ENCODE peak calls at places on chromosome 21, in seven cellular contexts. B is kidney, P is right lobe of liver, Q is vagina, F is pancreas, X is AG04450, L is spleen. D is an unnamed sample.

GRCh38 chr21:26982767-26983166 is 15.9 kb upstream of the ADAMTS5 start:
- DNase-seq in P (no peak), Q (no peak), X (no peak), F (no peak), B (no peak), L (no peak), D (no peak)

GRCh38 chr21:33642896-33643657 is 776 bp downstream of the ITSN1 start:
- DNase-seq in X (no peak), P (peak), L (peak), F (peak), Q (no peak), B (peak), D (peak)

GRCh38 chr21:45322960-45323461 is 35.3 kb upstream of the POFUT2 start:
- DNase-seq in F (peak), X (no peak), Q (no peak), P (peak), L (peak), B (peak), D (peak)

GRCh38 chr21:41816583-41817165 is 49.8 kb upstream of the RIPK4 start:
- DNase-seq in Q (no peak), P (peak), B (no peak), L (peak), F (peak), X (no peak), D (peak)

GRCh38 chr21:27570306-27570868 is 603.5 kb upstream of the ADAMTS5 start:
- DNase-seq in P (no peak), B (peak), Q (no peak), L (no peak), F (no peak), X (peak), D (no peak)

GRCh38 chr21:25369524-25370300 is 237.6 kb downstream of the MRPL39 start:
- DNase-seq in F (no peak), L (no peak), Q (no peak), P (no peak), X (no peak), B (no peak), D (no peak)

GRCh38 chr21:36164427-36164784 is 7.8 kb downstream of the DOP1B start:
- DNase-seq in X (no peak), Q (no peak), P (no peak), F (peak), L (no peak), B (no peak), D (no peak)

GRCh38 chr21:38310619-38311018 is 53.8 kb downstream of the KCNJ15 start:
- DNase-seq in B (no peak), Q (no peak), P (no peak), X (no peak), L (no peak), F (no peak), D (no peak)

GRCh38 chr21:44482581-44483287 is 27.4 kb downstream of the LRRC3 start:
- DNase-seq in X (no peak), Q (no peak), L (peak), P (peak), B (no peak), F (no peak), D (no peak)

GRCh38 chr21:44423941-44424607 is 31.2 kb upstream of the LRRC3 start:
- DNase-seq in X (no peak), P (peak), F (peak), Q (no peak), B (peak), L (peak), D (peak)

GRCh38 chr21:15759469-15759868 is 29.7 kb downstream of the USP25 start:
- DNase-seq in X (no peak), P (no peak), B (no peak), L (no peak), Q (no peak), F (no peak), D (no peak)

GRCh38 chr21:37166733-37167132 is 93.7 kb downstream of the TTC3 start:
- DNase-seq in P (no peak), L (no peak), B (no peak), Q (no peak), X (no peak), F (no peak), D (no peak)

GRCh38 chr21:37119421-37120218 is 46.6 kb downstream of the TTC3 start:
- DNase-seq in P (no peak), B (no peak), Q (no peak), X (no peak), F (no peak), L (no peak), D (no peak)

GRCh38 chr21:46661211-46661625 is 25.7 kb downstream of the PRMT2 start:
- DNase-seq in F (peak), Q (no peak), X (peak), L (no peak), B (peak), P (no peak), D (peak)

GRCh38 chr21:44836666-44837471 is 19.0 kb upstream of the SUMO3 start:
- DNase-seq in P (peak), L (peak), X (no peak), B (peak), Q (no peak), F (no peak), D (no peak)

GRCh38 chr21:25850126-25850831 is 115.5 kb downstream of the GABPA start:
- DNase-seq in F (no peak), Q (no peak), L (no peak), P (no peak), B (no peak), X (no peak), D (no peak)

GRCh38 chr21:36799869-36800268 is 101.0 kb downstream of the SIM2 start:
- DNase-seq in L (no peak), Q (no peak), B (no peak), X (no peak), F (no peak), P (no peak), D (no peak)

GRCh38 chr21:16180613-16181012 is 450.8 kb downstream of the USP25 start:
- DNase-seq in Q (no peak), F (no peak), L (no peak), P (no peak), X (no peak), B (no peak), D (no peak)

GRCh38 chr21:41783476-41784150 is 16.8 kb upstream of the RIPK4 start:
- DNase-seq in P (no peak), B (no peak), Q (no peak), F (no peak), X (no peak), L (no peak), D (no peak)

GRCh38 chr21:31660134-31660565 is 657 bp downstream of the SOD1 start:
- DNase-seq in F (no peak), B (peak), L (no peak), Q (no peak), X (no peak), P (no peak), D (no peak)

GRCh38 chr21:38159355-38159754 is 97.4 kb upstream of the KCNJ15 start:
- DNase-seq in L (no peak), B (no peak), X (peak), P (no peak), Q (no peak), F (peak), D (peak)

DNA sequence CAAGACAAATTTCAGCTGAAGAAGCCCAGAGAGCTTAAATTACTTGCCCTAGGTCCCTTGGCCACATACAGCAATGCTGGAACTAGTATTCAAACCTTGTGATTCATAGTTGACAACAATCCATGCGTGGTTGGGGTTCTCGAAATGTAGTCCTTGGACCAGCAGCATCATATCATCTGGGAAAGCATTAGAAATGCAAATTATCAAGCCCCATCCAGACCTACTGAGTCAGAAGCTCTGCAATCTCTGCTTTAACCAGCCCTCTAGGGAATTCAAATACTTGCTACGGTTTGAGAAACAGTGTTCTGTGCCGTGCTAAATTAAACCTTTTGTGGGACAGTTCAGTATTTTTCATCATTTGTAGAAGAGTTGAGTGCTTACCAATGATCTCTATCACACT is 65.1 kb downstream of the CLIC6 start:
- DNase-seq in X (no peak), L (no peak), B (no peak), P (no peak), Q (no peak), F (no peak), D (no peak)
- H3K27ac ChIP-seq in X (no peak), L (no peak), B (no peak), P (no peak), Q (no peak), F (no peak), D (no peak)

DNA sequence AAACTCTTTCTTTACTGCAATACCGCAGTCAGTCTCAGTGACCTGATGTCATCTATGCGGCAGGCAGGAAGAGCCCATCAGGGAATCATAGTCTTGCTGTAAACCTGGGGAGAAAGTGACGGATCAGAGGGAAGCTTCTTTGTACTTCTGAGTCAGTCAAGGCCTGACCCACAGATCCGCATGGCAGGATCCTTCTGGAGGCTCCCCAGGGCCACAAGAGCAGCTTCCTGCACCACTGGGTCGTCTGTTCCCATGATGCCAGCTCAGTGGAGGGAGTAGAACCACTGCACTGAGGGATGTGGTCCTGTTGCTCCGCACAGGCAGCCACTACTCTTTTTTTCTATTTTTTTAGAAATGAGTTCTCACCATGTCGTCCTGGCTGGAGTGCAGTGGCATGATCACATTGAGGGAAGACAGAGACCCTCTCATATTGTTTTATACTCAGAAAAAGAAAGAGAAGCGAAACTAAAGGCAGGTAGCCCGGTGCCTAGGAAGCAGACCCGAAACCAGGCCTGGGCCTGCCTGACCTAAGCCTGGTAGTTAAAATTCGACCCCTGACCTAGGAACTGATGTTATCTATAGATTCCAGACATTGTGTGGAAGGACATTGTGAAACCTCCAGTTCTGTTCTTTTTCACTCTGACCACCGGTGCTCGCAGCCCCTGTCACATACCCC is 6.3 kb upstream of the ERVH48-1 start:
- DNase-seq in P (no peak), Q (no peak), X (no peak), L (peak), B (no peak), F (no peak), D (peak)
- H3K4me3 ChIP-seq in P (no peak), Q (no peak), X (no peak), L (no peak), B (no peak), F (no peak), D (no peak)

DNA sequence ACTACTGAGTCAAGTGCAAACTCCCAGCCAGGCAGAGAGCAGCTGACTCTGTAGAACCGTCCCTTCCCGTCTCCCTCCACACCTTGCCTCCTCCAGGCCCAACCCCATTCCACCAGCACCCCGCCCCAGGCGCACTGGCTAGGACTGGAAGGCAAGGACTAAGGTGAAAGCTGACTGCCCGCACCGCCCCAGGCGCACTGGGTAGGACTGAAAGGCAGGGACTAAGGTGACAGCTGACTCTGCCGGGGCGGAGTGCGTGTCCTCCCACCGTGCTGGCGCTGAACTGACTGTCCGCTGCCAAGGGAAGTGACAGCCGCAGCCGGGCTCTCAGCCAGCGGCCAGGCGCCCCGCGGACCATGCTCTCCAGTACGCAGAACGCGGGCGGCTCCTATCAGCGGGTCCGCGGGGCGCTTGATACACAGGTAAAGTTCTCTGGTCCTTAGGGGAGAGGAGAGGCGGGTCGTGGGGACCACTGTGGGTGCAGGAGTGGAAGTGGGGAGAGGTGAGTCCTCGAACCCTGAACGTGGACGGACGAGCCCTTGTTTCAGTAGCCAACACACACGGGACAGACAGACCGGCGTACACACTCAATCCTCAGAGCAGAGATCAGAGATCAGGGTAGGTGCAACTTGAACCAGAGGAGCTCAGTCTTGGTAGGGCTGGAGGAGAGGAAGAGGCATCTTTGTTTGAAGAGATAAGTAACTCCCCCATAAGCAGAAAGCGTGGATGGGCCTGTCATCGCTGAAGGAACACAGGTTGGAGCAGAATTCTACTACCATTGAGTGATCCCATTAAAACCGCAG is 58.0 kb downstream of the RBM11 start:
- DNase-seq in Q (no peak), B (peak), L (peak), F (peak), P (peak), X (no peak), D (peak)
- H3K27ac ChIP-seq in Q (no peak), B (no peak), L (no peak), F (no peak), P (no peak), X (no peak), D (peak)

GRCh38 chr21:23452384-23453083 is 2154.7 kb downstream of the MRPL39 start:
- DNase-seq in B (peak), X (no peak), L (no peak), F (no peak), Q (no peak), P (no peak), D (peak)

GRCh38 chr21:23455676-23456075 is 2151.6 kb downstream of the MRPL39 start:
- DNase-seq in P (no peak), F (no peak), L (no peak), B (no peak), X (no peak), Q (no peak), D (no peak)
- H3K4me3 ChIP-seq in P (no peak), F (no peak), L (no peak), B (no peak), X (no peak), Q (no peak), D (no peak)

DNA sequence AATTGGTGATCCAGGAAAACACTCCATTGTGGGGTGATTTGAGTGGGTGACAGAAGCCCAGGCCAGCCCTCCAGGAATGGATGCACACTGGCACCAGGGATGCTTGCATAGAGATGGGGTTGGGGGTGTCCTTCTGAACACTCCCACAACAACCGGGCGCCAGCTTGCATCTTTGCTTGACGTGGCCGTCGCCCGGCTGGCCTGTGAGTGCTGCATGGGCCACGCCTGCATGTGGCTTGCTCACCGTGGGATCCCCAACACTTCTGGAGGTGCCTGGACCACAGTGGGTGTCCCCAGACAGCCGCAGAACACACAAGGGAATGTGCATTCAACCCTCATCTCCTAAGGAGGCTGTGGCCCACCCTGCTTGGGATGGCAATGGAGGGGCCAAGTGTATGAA is 55.1 kb downstream of the SIK1 start:
- DNase-seq in P (no peak), Q (no peak), L (no peak), B (no peak), X (no peak), F (no peak), D (no peak)
- H3K27ac ChIP-seq in P (no peak), Q (no peak), L (no peak), B (no peak), X (no peak), F (no peak), D (no peak)

DNA sequence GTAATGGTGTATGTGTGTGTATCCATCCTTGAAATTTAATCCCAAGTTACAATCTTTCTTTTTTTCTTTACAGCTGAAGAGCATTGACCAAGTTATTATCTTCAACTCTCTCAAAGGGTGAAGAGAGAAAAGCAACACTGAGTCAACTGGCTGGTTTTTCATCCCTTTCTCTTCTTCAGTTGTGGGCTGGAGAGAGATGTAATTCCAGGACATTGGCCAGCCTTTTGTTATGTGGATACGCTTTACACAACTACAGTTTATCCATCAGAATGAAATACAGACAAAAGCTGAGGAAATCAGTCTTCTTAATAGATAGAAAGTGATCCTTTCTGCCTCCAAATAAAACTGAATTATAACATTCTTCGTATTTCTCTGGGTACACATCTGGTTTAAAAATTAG is 357.0 kb upstream of the NCAM2 start:
- DNase-seq in L (no peak), P (no peak), X (no peak), Q (no peak), F (no peak), B (no peak), D (no peak)
- H3K4me3 ChIP-seq in L (no peak), P (no peak), X (no peak), Q (no peak), F (no peak), B (no peak), D (no peak)